ENCODE peak calls at places on chromosomes 16 and 17, in four cellular contexts. G is effector memory CD4-positive, alpha-beta T cell; F is BJ; O is thoracic aorta. H is an unnamed sample. For H3K27me3, the result is how much of the 10 kb centered on the place peaks cover.

GRCh38 chr17:82974136-82974952 is 105.1 kb upstream of the METRNL start:
- DNase-seq in G (no peak), F (no peak), O (no peak), H (peak)

GRCh38 chr16:71852146-71852545 is 6.4 kb downstream of the ATXN1L start:
- DNase-seq in G (no peak), F (no peak), O (no peak), H (no peak)

GRCh38 chr17:43018008-43018853 is 4.0 kb downstream of the VAT1 start:
- DNase-seq in G (peak), F (no peak), O (no peak), H (peak)

GRCh38 chr17:17495448-17496188 is 577 bp downstream of the RASD1 start:
- DNase-seq in G (no peak), F (no peak), O (no peak), H (peak)

GRCh38 chr17:7837375-7838290 is 3.6 kb downstream of the KDM6B start:
- DNase-seq in G (no peak), F (no peak), O (no peak), H (no peak)

GRCh38 chr16:79272141-79272577 is 328.4 kb downstream of the MAF start:
- DNase-seq in G (peak), F (no peak), O (no peak), H (no peak)

GRCh38 chr16:19716183-19716582 is 1.8 kb downstream of the KNOP1 start:
- DNase-seq in G (no peak), F (no peak), O (no peak), H (no peak)

GRCh38 chr17:74404802-74405201 is 27.1 kb upstream of the GPRC5C start:
- DNase-seq in G (no peak), F (no peak), O (no peak), H (no peak)

GRCh38 chr16:82814059-82814458 is 187.3 kb downstream of the CDH13 start:
- DNase-seq in G (no peak), F (no peak), O (no peak), H (no peak)

GRCh38 chr17:53765609-53766008 is 57.1 kb upstream of the KIF2B start:
- DNase-seq in G (no peak), F (no peak), O (no peak), H (no peak)

DNA sequence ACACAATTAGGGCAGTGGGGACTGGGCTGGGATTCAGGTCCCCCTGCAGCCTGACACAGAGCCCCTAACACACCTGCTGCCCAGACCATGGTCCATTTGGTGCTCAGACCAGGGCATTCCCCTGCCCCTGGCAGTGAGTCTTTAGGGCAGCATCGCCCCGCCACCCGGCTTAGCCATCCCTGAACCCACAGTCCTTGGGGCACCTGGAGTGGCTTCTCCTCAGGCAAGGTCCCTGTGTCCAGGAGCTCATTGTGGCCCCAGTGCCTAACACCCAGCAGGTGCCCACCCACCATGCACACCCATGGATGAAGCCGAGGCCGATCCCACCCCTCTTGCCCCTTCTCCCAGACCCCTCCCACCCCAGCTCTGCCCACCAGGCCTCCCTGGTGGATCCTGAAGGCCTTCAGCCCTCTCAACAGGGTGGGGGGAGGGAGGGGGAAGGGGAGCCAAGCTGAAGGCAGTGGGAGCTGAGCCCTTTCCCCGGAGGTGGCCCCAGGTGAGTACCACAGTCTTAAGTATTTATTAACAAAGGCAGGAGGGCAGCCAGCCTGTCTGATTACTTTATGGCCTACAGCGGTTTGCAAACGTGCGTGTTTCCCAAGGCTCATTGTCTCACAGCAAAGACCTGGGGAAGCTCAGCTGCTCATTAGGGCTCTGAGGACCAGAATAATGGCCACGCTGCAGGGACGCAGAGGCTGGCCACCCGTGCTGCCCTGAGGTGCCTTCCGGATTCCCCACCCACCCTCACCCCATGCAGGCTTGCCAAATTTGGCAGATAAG is 38.5 kb downstream of the RBFOX3 start:
- DNase-seq in G (no peak), F (no peak), O (no peak), H (no peak)
- H3K27me3 ChIP-seq in G (under half), F (under half), O (under half), H (under half)

GRCh38 chr17:68201425-68201785 is 46.4 kb upstream of the AMZ2 start:
- DNase-seq in G (no peak), F (no peak), O (no peak), H (no peak)

GRCh38 chr17:68197997-68198930 is 49.6 kb upstream of the AMZ2 start:
- DNase-seq in G (no peak), F (no peak), O (no peak), H (peak)

GRCh38 chr17:68199837-68200688 is 47.8 kb upstream of the AMZ2 start:
- DNase-seq in G (no peak), F (no peak), O (no peak), H (no peak)

GRCh38 chr17:68198931-68199836 is 48.7 kb upstream of the AMZ2 start:
- DNase-seq in G (no peak), F (no peak), O (no peak), H (peak)

GRCh38 chr17:68200689-68201424 is 47.0 kb upstream of the AMZ2 start:
- DNase-seq in G (peak), F (no peak), O (no peak), H (peak)
- H3K4me3 ChIP-seq in G (peak), F (peak), O (peak), H (no peak)

DNA sequence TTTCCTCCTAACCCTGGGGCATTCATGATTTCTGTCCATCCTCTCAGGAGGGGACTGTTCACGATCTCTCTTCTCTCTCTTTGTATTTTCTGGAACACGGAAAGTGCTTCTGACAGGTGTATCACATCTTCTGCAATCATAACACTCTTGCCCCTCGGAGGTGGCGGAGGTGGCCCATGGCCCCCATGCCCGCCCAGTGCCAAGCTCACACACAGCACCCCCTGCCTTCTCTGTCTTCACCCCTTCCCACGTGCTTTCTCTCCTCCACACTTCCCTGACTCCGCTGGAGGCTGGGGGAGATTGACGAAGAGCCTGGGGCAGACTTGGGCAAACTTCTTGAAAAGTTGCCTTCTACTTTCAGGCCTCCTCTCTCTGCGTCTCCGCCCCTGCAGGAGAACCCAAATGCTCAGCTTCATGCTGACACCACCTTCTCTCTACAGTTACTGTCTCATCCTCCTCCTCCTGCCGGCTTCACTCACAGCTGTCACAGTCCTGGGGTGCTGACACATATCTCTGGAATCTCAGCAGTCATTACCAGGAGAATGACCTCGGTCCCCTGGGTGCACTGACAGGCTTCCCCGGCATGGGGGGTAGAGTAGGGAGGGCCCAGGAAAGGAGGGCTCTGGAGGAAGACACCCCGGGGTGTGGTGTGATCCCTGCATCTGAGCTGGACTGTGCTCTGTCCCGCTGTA is 127.1 kb downstream of the ENGASE start:
- DNase-seq in G (no peak), F (no peak), O (no peak), H (peak)
- H3K27me3 ChIP-seq in G (under half), F (under half), O (under half), H (under half)

GRCh38 chr16:66845080-66845410 is 831 bp downstream of the CA7 start:
- DNase-seq in G (no peak), F (no peak), O (no peak), H (no peak)
- H3K4me3 ChIP-seq in G (peak), F (peak), O (peak), H (peak)

DNA sequence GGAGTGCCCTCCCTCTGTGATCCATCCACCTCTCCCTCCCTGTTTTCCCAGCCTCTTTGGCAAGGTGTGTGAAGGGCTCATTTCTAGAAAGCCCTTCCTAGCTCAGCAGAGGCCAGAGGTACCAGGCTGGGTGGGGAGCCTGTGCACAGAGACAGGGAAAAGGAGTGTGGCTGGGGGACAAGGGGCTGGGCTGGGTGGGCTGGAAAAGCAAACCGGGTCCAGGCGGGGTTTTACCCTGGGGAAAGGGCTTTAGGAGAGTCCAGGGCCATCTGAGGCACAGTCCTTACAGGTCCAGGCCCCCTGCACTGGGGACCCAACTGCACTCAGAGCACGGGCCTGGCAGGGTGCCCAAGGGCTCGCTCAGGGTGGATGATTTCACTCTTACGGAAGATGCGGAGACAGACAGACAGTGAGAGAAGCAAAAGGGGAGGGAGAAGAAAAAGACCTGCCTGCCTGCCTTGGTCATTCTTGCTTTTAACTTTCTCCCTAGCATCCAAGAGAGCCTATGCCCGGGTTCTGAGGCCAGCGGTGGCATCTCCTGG is 7.0 kb downstream of the CRHR1 start:
- DNase-seq in G (no peak), F (no peak), O (no peak), H (no peak)
- H3K27me3 ChIP-seq in G (under half), F (under half), O (under half), H (under half)

GRCh38 chr16:85169333-85170065 is 57.2 kb upstream of the CIBAR2 start:
- DNase-seq in G (no peak), F (no peak), O (no peak), H (peak)

GRCh38 chr16:85170066-85171003 is 58.1 kb upstream of the CIBAR2 start:
- DNase-seq in G (no peak), F (no peak), O (no peak), H (no peak)

GRCh38 chr16:85166699-85167588 is 54.7 kb upstream of the CIBAR2 start:
- DNase-seq in G (no peak), F (no peak), O (no peak), H (no peak)

GRCh38 chr16:85167589-85168537 is 55.6 kb upstream of the CIBAR2 start:
- DNase-seq in G (no peak), F (no peak), O (no peak), H (no peak)

DNA sequence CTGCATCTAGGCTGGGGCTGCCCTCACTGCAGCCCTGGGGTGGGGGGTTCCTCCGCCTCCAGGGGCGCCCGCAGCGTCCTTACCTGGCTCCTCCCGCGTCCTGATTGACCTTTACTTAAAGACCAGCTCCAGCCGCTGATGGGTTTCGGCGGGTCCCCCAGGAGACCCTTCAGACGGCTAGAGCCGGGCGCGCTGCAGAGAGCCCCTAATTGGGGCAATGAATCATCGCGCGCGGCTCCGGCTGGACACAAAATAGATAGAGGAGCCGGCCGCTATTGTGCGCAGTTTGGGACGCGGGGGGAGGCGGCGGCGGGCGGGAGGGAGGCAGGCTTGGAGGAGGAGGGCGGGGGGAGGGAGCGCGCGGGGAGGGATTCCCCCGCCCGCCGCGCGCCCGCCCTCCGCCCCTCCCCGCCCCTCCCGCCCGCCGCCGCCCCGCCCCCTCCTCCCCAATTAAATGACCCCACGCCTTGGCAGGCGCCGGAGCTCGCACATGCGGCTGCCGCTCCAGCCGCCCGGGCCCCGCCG is 56.5 kb upstream of the CIBAR2 start:
- DNase-seq in G (no peak), F (no peak), O (no peak), H (peak)
- H3K4me3 ChIP-seq in G (no peak), F (peak), O (peak), H (peak)

GRCh38 chr17:45895304-45895968 is 1.1 kb downstream of the MAPT start:
- DNase-seq in G (no peak), F (no peak), O (no peak), H (peak)
- H3K27me3 ChIP-seq in G (under half), F (under half), O (under half), H (half or more)

DNA sequence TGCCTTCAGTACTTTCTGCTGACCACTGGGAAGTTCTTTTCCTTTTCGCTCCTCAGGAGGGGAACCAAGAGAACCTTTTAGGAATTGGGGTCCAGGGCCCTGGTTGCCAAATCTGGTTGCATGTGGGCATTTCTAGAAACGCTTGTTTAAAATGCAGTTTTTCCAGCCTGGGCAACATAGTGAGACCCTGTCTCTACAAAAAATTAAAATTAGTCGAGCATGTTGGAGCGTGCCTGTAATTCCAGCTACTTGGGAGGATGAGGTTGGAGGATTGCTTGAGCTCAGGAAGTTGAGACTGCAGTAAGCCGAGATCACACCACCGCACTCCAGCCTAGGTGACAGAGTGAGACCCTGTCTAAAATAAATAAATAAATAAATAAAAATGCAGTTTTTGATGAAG is 1.2 kb downstream of the PNPO start:
- DNase-seq in G (no peak), F (no peak), O (no peak), H (no peak)
- H3K4me3 ChIP-seq in G (no peak), F (peak), O (peak), H (peak)

DNA sequence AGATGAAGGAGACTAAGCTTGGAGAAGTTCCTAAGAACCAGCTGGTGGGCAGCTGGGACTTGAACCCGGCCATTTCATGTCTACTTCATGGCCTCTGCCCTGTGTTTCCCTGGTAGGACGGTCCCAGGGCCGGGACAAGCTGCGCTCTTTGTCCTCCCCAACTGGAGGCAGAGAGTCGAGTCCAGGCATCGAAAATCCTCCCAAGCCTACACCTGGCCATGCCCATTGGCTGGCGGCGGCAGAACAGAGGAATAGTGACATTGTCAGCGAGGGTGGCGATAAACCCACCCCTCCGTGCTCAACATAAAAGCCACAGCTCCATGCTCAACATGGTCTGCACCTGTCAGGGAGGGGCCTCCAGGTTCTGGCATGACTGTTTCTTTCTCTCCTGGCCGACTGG is 77.7 kb downstream of the RBFOX3 start:
- DNase-seq in G (no peak), F (no peak), O (no peak), H (no peak)
- H3K27me3 ChIP-seq in G (under half), F (under half), O (under half), H (under half)

H was measured in endodermal cell.